ENCODE peak calls at places on chromosome 16, in six cellular contexts. W, V, X, F, T and A are unnamed samples.

GRCh38 chr16:72371307-72372081 is 199.5 kb upstream of the PMFBP1 start:
- DNase-seq in W (no peak), V (no peak), X (peak), F (peak), T (no peak), A (peak)

GRCh38 chr16:2286550-2286949 is 18.6 kb upstream of the RNPS1 start:
- DNase-seq in W (no peak), V (no peak), X (no peak), F (no peak), T (no peak), A (no peak)

GRCh38 chr16:50315346-50315997 is 49.1 kb downstream of the ADCY7 start:
- DNase-seq in W (peak), V (no peak), X (no peak), F (peak), T (no peak), A (no peak)

GRCh38 chr16:91484-91883 is 13.5 kb downstream of the MPG start:
- DNase-seq in W (no peak), V (no peak), X (no peak), F (peak), T (no peak), A (no peak)

GRCh38 chr16:85286970-85287814 is 174.9 kb upstream of the CIBAR2 start:
- DNase-seq in W (no peak), V (no peak), X (no peak), F (no peak), T (no peak), A (no peak)

GRCh38 chr16:2770057-2770780 is 6.9 kb downstream of the ELOB start:
- DNase-seq in W (no peak), V (no peak), X (no peak), F (no peak), T (no peak), A (peak)

GRCh38 chr16:28524544-28525179 is 14.1 kb downstream of the NUPR1 start:
- DNase-seq in W (no peak), V (no peak), X (no peak), F (no peak), T (no peak), A (no peak)

GRCh38 chr16:13906426-13907089 is 13.4 kb upstream of the ERCC4 start:
- DNase-seq in W (no peak), V (no peak), X (no peak), F (no peak), T (no peak), A (no peak)

GRCh38 chr16:11583889-11584565 is 2.7 kb downstream of the LITAF start:
- DNase-seq in W (peak), V (no peak), X (no peak), F (no peak), T (no peak), A (no peak)

GRCh38 chr16:85824161-85825135 is 25.0 kb downstream of the COX4I1 start:
- DNase-seq in W (peak), V (no peak), X (no peak), F (no peak), T (no peak), A (no peak)

GRCh38 chr16:74984194-74984669 is 691 bp downstream of the WDR59 start:
- DNase-seq in W (no peak), V (peak), X (no peak), F (peak), T (no peak), A (no peak)

GRCh38 chr16:1941162-1941923 is 1.7 kb downstream of the MSRB1 start:
- DNase-seq in W (no peak), V (no peak), X (peak), F (no peak), T (no peak), A (no peak)

GRCh38 chr16:57648590-57649442 is 19.3 kb upstream of the ADGRG3 start:
- DNase-seq in W (peak), V (peak), X (peak), F (peak), T (peak), A (peak)

GRCh38 chr16:81905277-81905676 is 106.0 kb downstream of the SDR42E1 start:
- DNase-seq in W (no peak), V (no peak), X (peak), F (no peak), T (no peak), A (peak)

GRCh38 chr16:66521951-66522771 is 27.8 kb downstream of the TK2 start:
- DNase-seq in W (peak), V (peak), X (no peak), F (peak), T (peak), A (no peak)